ENCODE peak calls at places on chromosomes 6 and 20, in eight cellular contexts. One of them, this sample, is unnamed.

GRCh38 chr20:58698741-58699141 is 6.1 kb downstream of the NPEPL1 start:
- DNase-seq in right lobe of liver: peak
- DNase-seq in K562: no peak
- DNase-seq in NT2/D1: no peak
- DNase-seq in choroid plexus epithelial cell: no peak
- DNase-seq in PC-3: no peak
- DNase-seq in Caco-2: no peak
- DNase-seq in Panc1: no peak
- DNase-seq in this sample: no peak

GRCh38 chr6:89313006-89313405 is 2.1 kb downstream of the GABRR2 start:
- DNase-seq in Panc1: no peak
- DNase-seq in choroid plexus epithelial cell: peak
- DNase-seq in NT2/D1: no peak
- DNase-seq in Caco-2: no peak
- DNase-seq in right lobe of liver: no peak
- DNase-seq in K562: no peak
- DNase-seq in PC-3: peak
- DNase-seq in this sample: peak

GRCh38 chr20:6164421-6165341 is 41.9 kb upstream of the FERMT1 start:
- DNase-seq in Panc1: no peak
- DNase-seq in choroid plexus epithelial cell: peak
- DNase-seq in K562: no peak
- DNase-seq in PC-3: peak
- DNase-seq in right lobe of liver: no peak
- DNase-seq in NT2/D1: no peak
- DNase-seq in Caco-2: no peak
- DNase-seq in this sample: no peak

GRCh38 chr6:147142684-147143245 is 61.5 kb upstream of the STXBP5 start:
- DNase-seq in PC-3: no peak
- DNase-seq in right lobe of liver: no peak
- DNase-seq in K562: no peak
- DNase-seq in NT2/D1: no peak
- DNase-seq in Panc1: no peak
- DNase-seq in choroid plexus epithelial cell: no peak
- DNase-seq in Caco-2: no peak
- DNase-seq in this sample: no peak

GRCh38 chr20:57159945-57160610 is 106.4 kb downstream of the BMP7 start:
- DNase-seq in NT2/D1: no peak
- DNase-seq in K562: no peak
- DNase-seq in choroid plexus epithelial cell: no peak
- DNase-seq in PC-3: no peak
- DNase-seq in Caco-2: no peak
- DNase-seq in Panc1: no peak
- DNase-seq in right lobe of liver: no peak
- DNase-seq in this sample: no peak

GRCh38 chr6:112956696-112957525 is 609.8 kb downstream of the RFPL4B start:
- DNase-seq in choroid plexus epithelial cell: peak
- DNase-seq in right lobe of liver: no peak
- DNase-seq in Panc1: no peak
- DNase-seq in K562: peak
- DNase-seq in NT2/D1: no peak
- DNase-seq in Caco-2: no peak
- DNase-seq in PC-3: peak
- DNase-seq in this sample: no peak

GRCh38 chr20:48638546-48638945 is 189.3 kb downstream of the PREX1 start:
- DNase-seq in right lobe of liver: no peak
- DNase-seq in NT2/D1: no peak
- DNase-seq in K562: no peak
- DNase-seq in Caco-2: no peak
- DNase-seq in PC-3: peak
- DNase-seq in Panc1: peak
- DNase-seq in choroid plexus epithelial cell: peak
- DNase-seq in this sample: no peak

GRCh38 chr6:8904754-8905153 is 469.4 kb upstream of the SLC35B3 start:
- DNase-seq in NT2/D1: peak
- DNase-seq in K562: no peak
- DNase-seq in Caco-2: no peak
- DNase-seq in right lobe of liver: no peak
- DNase-seq in PC-3: peak
- DNase-seq in choroid plexus epithelial cell: no peak
- DNase-seq in Panc1: no peak
- DNase-seq in this sample: peak

GRCh38 chr20:24998121-24998520 is 5.6 kb upstream of the APMAP start:
- DNase-seq in K562: no peak
- DNase-seq in choroid plexus epithelial cell: no peak
- DNase-seq in right lobe of liver: peak
- DNase-seq in PC-3: no peak
- DNase-seq in Panc1: no peak
- DNase-seq in Caco-2: no peak
- DNase-seq in NT2/D1: no peak
- DNase-seq in this sample: no peak

GRCh38 chr20:59121714-59122376 is 41.8 kb upstream of the ZNF831 start:
- DNase-seq in K562: no peak
- DNase-seq in choroid plexus epithelial cell: no peak
- DNase-seq in right lobe of liver: no peak
- DNase-seq in PC-3: no peak
- DNase-seq in Panc1: no peak
- DNase-seq in Caco-2: no peak
- DNase-seq in NT2/D1: peak
- DNase-seq in this sample: no peak

GRCh38 chr6:34568341-34568680 is 12.2 kb upstream of the SPDEF start:
- DNase-seq in Panc1: no peak
- DNase-seq in Caco-2: no peak
- DNase-seq in PC-3: no peak
- DNase-seq in NT2/D1: no peak
- DNase-seq in right lobe of liver: no peak
- DNase-seq in choroid plexus epithelial cell: no peak
- DNase-seq in K562: no peak
- DNase-seq in this sample: no peak

GRCh38 chr6:156102129-156102528 is 646.5 kb upstream of the NOX3 start:
- DNase-seq in K562: no peak
- DNase-seq in PC-3: peak
- DNase-seq in right lobe of liver: no peak
- DNase-seq in choroid plexus epithelial cell: no peak
- DNase-seq in Caco-2: peak
- DNase-seq in Panc1: no peak
- DNase-seq in NT2/D1: no peak
- DNase-seq in this sample: peak

GRCh38 chr20:63043348-63044203 is 36.8 kb upstream of the BHLHE23 start:
- DNase-seq in K562: no peak
- DNase-seq in PC-3: no peak
- DNase-seq in choroid plexus epithelial cell: no peak
- DNase-seq in right lobe of liver: no peak
- DNase-seq in Panc1: no peak
- DNase-seq in NT2/D1: no peak
- DNase-seq in Caco-2: no peak
- DNase-seq in this sample: no peak

GRCh38 chr6:119672725-119673124 is 323.2 kb upstream of the MAN1A1 start:
- DNase-seq in Panc1: no peak
- DNase-seq in right lobe of liver: no peak
- DNase-seq in Caco-2: no peak
- DNase-seq in K562: no peak
- DNase-seq in PC-3: no peak
- DNase-seq in choroid plexus epithelial cell: no peak
- DNase-seq in NT2/D1: peak
- DNase-seq in this sample: no peak

GRCh38 chr6:107667790-107668189 is 156.3 kb downstream of the SCML4 start:
- DNase-seq in Panc1: no peak
- DNase-seq in PC-3: no peak
- DNase-seq in choroid plexus epithelial cell: no peak
- DNase-seq in Caco-2: no peak
- DNase-seq in K562: no peak
- DNase-seq in NT2/D1: no peak
- DNase-seq in right lobe of liver: no peak
- DNase-seq in this sample: peak

GRCh38 chr6:137133136-137133535 is 40.3 kb downstream of the IL22RA2 start:
- DNase-seq in NT2/D1: no peak
- DNase-seq in right lobe of liver: no peak
- DNase-seq in K562: no peak
- DNase-seq in Caco-2: no peak
- DNase-seq in PC-3: no peak
- DNase-seq in Panc1: no peak
- DNase-seq in choroid plexus epithelial cell: no peak
- DNase-seq in this sample: no peak

GRCh38 chr6:3751019-3751729 is at the start of gene PXDC1:
- DNase-seq in PC-3: peak
- DNase-seq in NT2/D1: no peak
- DNase-seq in right lobe of liver: no peak
- DNase-seq in K562: no peak
- DNase-seq in choroid plexus epithelial cell: peak
- DNase-seq in Caco-2: no peak
- DNase-seq in Panc1: no peak
- DNase-seq in this sample: no peak

GRCh38 chr6:69796081-69796626 is 656 bp downstream of the LMBRD1 start:
- DNase-seq in Caco-2: peak
- DNase-seq in right lobe of liver: peak
- DNase-seq in K562: peak
- DNase-seq in PC-3: peak
- DNase-seq in NT2/D1: no peak
- DNase-seq in Panc1: no peak
- DNase-seq in choroid plexus epithelial cell: peak
- DNase-seq in this sample: peak

GRCh38 chr6:151639750-151640149 is 145.9 kb downstream of the CCDC170 start:
- DNase-seq in K562: no peak
- DNase-seq in Caco-2: no peak
- DNase-seq in PC-3: no peak
- DNase-seq in choroid plexus epithelial cell: no peak
- DNase-seq in right lobe of liver: no peak
- DNase-seq in Panc1: no peak
- DNase-seq in NT2/D1: no peak
- DNase-seq in this sample: no peak

DNA sequence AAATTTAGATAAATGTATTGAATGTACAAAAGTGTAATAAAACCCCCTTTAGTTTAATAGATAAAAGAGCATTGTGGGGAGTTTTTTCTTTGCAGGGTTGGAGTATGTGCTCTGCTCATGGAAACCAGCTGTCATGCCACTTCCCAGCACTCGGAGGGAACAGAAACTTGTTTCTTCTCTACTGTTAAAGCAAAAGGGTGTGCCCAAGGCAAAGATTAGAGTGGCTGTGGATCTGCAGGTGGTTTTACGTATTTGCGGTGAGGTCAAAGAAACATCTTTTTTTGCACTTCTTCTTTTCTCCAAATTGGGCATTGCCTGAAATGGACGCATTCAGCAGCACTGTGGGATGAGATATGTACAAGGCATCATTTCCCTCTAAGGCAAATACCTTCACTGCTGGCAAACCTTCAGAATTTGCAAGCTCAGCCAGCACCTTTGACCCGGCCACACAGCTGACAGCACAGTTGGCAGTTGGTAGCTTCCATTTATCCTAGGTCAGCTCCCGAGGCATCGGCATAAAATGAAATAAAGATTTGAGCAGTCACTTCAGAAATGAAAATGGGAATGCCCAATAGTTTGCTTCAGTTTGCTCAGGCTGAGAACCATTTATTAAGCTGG is 178.3 kb upstream of the EYA4 start:
- DNase-seq in Caco-2: no peak
- DNase-seq in PC-3: peak
- DNase-seq in K562: no peak
- DNase-seq in choroid plexus epithelial cell: peak
- DNase-seq in right lobe of liver: peak
- DNase-seq in NT2/D1: no peak
- DNase-seq in Panc1: no peak
- DNase-seq in this sample: no peak
- H3K4me3 ChIP-seq in Caco-2: no peak
- H3K4me3 ChIP-seq in PC-3: no peak
- H3K4me3 ChIP-seq in K562: no peak
- H3K4me3 ChIP-seq in choroid plexus epithelial cell: no peak
- H3K4me3 ChIP-seq in right lobe of liver: no peak
- H3K4me3 ChIP-seq in NT2/D1: no peak
- H3K4me3 ChIP-seq in Panc1: no peak
- H3K4me3 ChIP-seq in this sample: no peak

GRCh38 chr6:166365806-166366205 is 16.9 kb downstream of the MPC1 start:
- DNase-seq in Caco-2: no peak
- DNase-seq in choroid plexus epithelial cell: peak
- DNase-seq in NT2/D1: no peak
- DNase-seq in right lobe of liver: no peak
- DNase-seq in Panc1: no peak
- DNase-seq in K562: no peak
- DNase-seq in PC-3: no peak
- DNase-seq in this sample: no peak
- H3K4me3 ChIP-seq in Caco-2: no peak
- H3K4me3 ChIP-seq in choroid plexus epithelial cell: no peak
- H3K4me3 ChIP-seq in NT2/D1: no peak
- H3K4me3 ChIP-seq in right lobe of liver: no peak
- H3K4me3 ChIP-seq in Panc1: no peak
- H3K4me3 ChIP-seq in K562: no peak
- H3K4me3 ChIP-seq in PC-3: no peak
- H3K4me3 ChIP-seq in this sample: no peak

GRCh38 chr6:5670381-5670780 is 336.3 kb downstream of the NRN1 start:
- DNase-seq in Panc1: no peak
- DNase-seq in NT2/D1: no peak
- DNase-seq in K562: no peak
- DNase-seq in PC-3: no peak
- DNase-seq in right lobe of liver: no peak
- DNase-seq in Caco-2: no peak
- DNase-seq in choroid plexus epithelial cell: no peak
- DNase-seq in this sample: no peak

GRCh38 chr6:5672581-5673011 is 334.1 kb downstream of the NRN1 start:
- DNase-seq in Panc1: no peak
- DNase-seq in K562: peak
- DNase-seq in NT2/D1: peak
- DNase-seq in choroid plexus epithelial cell: peak
- DNase-seq in PC-3: peak
- DNase-seq in Caco-2: no peak
- DNase-seq in right lobe of liver: no peak
- DNase-seq in this sample: peak

GRCh38 chr6:5673016-5673415 is 333.7 kb downstream of the NRN1 start:
- DNase-seq in choroid plexus epithelial cell: no peak
- DNase-seq in K562: no peak
- DNase-seq in Caco-2: no peak
- DNase-seq in right lobe of liver: no peak
- DNase-seq in Panc1: no peak
- DNase-seq in PC-3: no peak
- DNase-seq in NT2/D1: no peak
- DNase-seq in this sample: no peak

GRCh38 chr6:5671604-5672559 is 334.8 kb downstream of the NRN1 start:
- DNase-seq in Panc1: no peak
- DNase-seq in choroid plexus epithelial cell: no peak
- DNase-seq in NT2/D1: no peak
- DNase-seq in PC-3: no peak
- DNase-seq in K562: no peak
- DNase-seq in right lobe of liver: no peak
- DNase-seq in Caco-2: no peak
- DNase-seq in this sample: no peak

GRCh38 chr6:5671162-5671561 is 335.6 kb downstream of the NRN1 start:
- DNase-seq in choroid plexus epithelial cell: peak
- DNase-seq in PC-3: no peak
- DNase-seq in NT2/D1: no peak
- DNase-seq in right lobe of liver: no peak
- DNase-seq in K562: peak
- DNase-seq in Panc1: no peak
- DNase-seq in Caco-2: no peak
- DNase-seq in this sample: no peak
- H3K4me3 ChIP-seq in choroid plexus epithelial cell: no peak
- H3K4me3 ChIP-seq in PC-3: no peak
- H3K4me3 ChIP-seq in NT2/D1: no peak
- H3K4me3 ChIP-seq in right lobe of liver: no peak
- H3K4me3 ChIP-seq in K562: no peak
- H3K4me3 ChIP-seq in Panc1: no peak
- H3K4me3 ChIP-seq in Caco-2: no peak
- H3K4me3 ChIP-seq in this sample: no peak

GRCh38 chr6:27234576-27234975 is 12.9 kb upstream of the PRSS16 start:
- DNase-seq in PC-3: no peak
- DNase-seq in NT2/D1: no peak
- DNase-seq in Caco-2: no peak
- DNase-seq in K562: no peak
- DNase-seq in Panc1: no peak
- DNase-seq in choroid plexus epithelial cell: no peak
- DNase-seq in right lobe of liver: no peak
- DNase-seq in this sample: no peak
- H3K4me3 ChIP-seq in PC-3: no peak
- H3K4me3 ChIP-seq in NT2/D1: peak
- H3K4me3 ChIP-seq in Caco-2: no peak
- H3K4me3 ChIP-seq in K562: peak
- H3K4me3 ChIP-seq in Panc1: peak
- H3K4me3 ChIP-seq in choroid plexus epithelial cell: no peak
- H3K4me3 ChIP-seq in right lobe of liver: no peak
- H3K4me3 ChIP-seq in this sample: no peak

This sample was measured in HAP-1.